ENCODE peak calls at places on chromosomes 1 and 21, in six cellular contexts. L, D, Z, G, P and H are unnamed samples.

GRCh38 chr1:18512883-18513282 is 32.2 kb downstream of the KLHDC7A start:
- DNase-seq in L (no peak), D (no peak), Z (no peak), G (no peak), P (no peak), H (no peak)

GRCh38 chr1:201766117-201766863 is 62.7 kb upstream of the IPO9 start:
- DNase-seq in L (no peak), D (peak; percentile 86), Z (no peak), G (no peak), P (no peak), H (peak; percentile 59)

GRCh38 chr1:152107984-152108898 is 7.0 kb downstream of the TCHH start:
- DNase-seq in L (peak; percentile 29), D (no peak), Z (no peak), G (no peak), P (no peak), H (no peak)

GRCh38 chr1:35406103-35406502 is 137.6 kb downstream of the ZMYM4 start:
- DNase-seq in L (no peak), D (no peak), Z (no peak), G (no peak), P (no peak), H (no peak)

GRCh38 chr1:198679535-198680173 is 40.8 kb downstream of the PTPRC start:
- DNase-seq in L (no peak), D (no peak), Z (no peak), G (peak; percentile 24), P (no peak), H (no peak)

GRCh38 chr1:76302711-76303347 is 228.3 kb downstream of the ST6GALNAC3 start:
- DNase-seq in L (no peak), D (no peak), Z (no peak), G (no peak), P (no peak), H (no peak)

GRCh38 chr1:200410566-200410878 is 686 bp upstream of the ZNF281 start:
- DNase-seq in L (no peak), D (no peak), Z (peak; percentile 30), G (no peak), P (peak; percentile 94), H (no peak)

GRCh38 chr21:24148461-24148860 is 1458.8 kb downstream of the MRPL39 start:
- DNase-seq in L (no peak), D (no peak), Z (no peak), G (no peak), P (no peak), H (no peak)

GRCh38 chr1:114756949-114757454 is 782 bp downstream of the CSDE1 start:
- DNase-seq in L (no peak), D (peak; percentile 47), Z (no peak), G (peak; percentile 4), P (no peak), H (no peak)

GRCh38 chr1:63892632-63893395 is 119.0 kb downstream of the ROR1 start:
- DNase-seq in L (peak; percentile 75), D (peak; percentile 68), Z (no peak), G (no peak), P (peak; percentile 79), H (no peak)

GRCh38 chr1:960371-961131 is at the start of gene KLHL17:
- DNase-seq in L (peak; percentile 43), D (peak; percentile 62), Z (peak; percentile 66), G (peak; percentile 75), P (peak; percentile 51), H (no peak)

GRCh38 chr1:207077470-207078377 is 10.9 kb upstream of the C4BPB start:
- DNase-seq in L (peak; percentile 9), D (peak; percentile 81), Z (peak; percentile 69), G (peak; percentile 35), P (peak; percentile 71), H (peak; percentile 36)

GRCh38 chr21:36646011-36646410 is 52.9 kb upstream of the SIM2 start:
- DNase-seq in L (no peak), D (no peak), Z (no peak), G (no peak), P (no peak), H (no peak)

GRCh38 chr1:227942716-227943261 is 4.9 kb downstream of the WNT9A start:
- DNase-seq in L (no peak), D (no peak), Z (no peak), G (no peak), P (no peak), H (no peak)

GRCh38 chr1:99279525-99279924 is 15.2 kb downstream of the PLPPR4 start:
- DNase-seq in L (no peak), D (no peak), Z (no peak), G (no peak), P (no peak), H (no peak)

GRCh38 chr1:87149166-87150065 is 179.3 kb upstream of the LMO4 start:
- DNase-seq in L (no peak), D (no peak), Z (no peak), G (no peak), P (no peak), H (no peak)

GRCh38 chr1:183180213-183180612 is 5.9 kb upstream of the LAMC2 start:
- DNase-seq in L (no peak), D (peak; percentile 70), Z (no peak), G (no peak), P (peak; percentile 79), H (no peak)

GRCh38 chr1:153478047-153478691 is 17.7 kb upstream of the S100A7 start:
- DNase-seq in L (no peak), D (no peak), Z (no peak), G (no peak), P (no peak), H (no peak)

GRCh38 chr1:17831619-17832018 is 76.5 kb downstream of the ACTL8 start:
- DNase-seq in L (no peak), D (peak; percentile 48), Z (no peak), G (no peak), P (no peak), H (peak; percentile 12)

GRCh38 chr1:47213230-47213676 is 18.8 kb downstream of the TAL1 start:
- DNase-seq in L (no peak), D (no peak), Z (no peak), G (no peak), P (no peak), H (no peak)

GRCh38 chr21:14862794-14863720 is 201.7 kb downstream of the NRIP1 start:
- DNase-seq in L (no peak), D (no peak), Z (no peak), G (no peak), P (no peak), H (no peak)

GRCh38 chr21:26845066-26845749 is at the start of gene ADAMTS1:
- DNase-seq in L (no peak), D (peak; percentile 75), Z (no peak), G (no peak), P (no peak), H (no peak)

GRCh38 chr1:109802136-109802900 is 38.6 kb upstream of the EPS8L3 start:
- DNase-seq in L (no peak), D (no peak), Z (peak; percentile 82), G (peak; percentile 31), P (no peak), H (no peak)

GRCh38 chr1:243213045-243213787 is 41.9 kb downstream of the CEP170 start:
- DNase-seq in L (no peak), D (peak; percentile 21), Z (no peak), G (no peak), P (no peak), H (no peak)

GRCh38 chr1:75723989-75724471 is 479 bp upstream of the ACADM start:
- DNase-seq in L (peak; percentile 71), D (peak; percentile 45), Z (no peak), G (peak; percentile 54), P (peak; percentile 78), H (peak; percentile 20)

GRCh38 chr1:25503551-25504426 is 39.6 kb upstream of the LDLRAP1 start:
- DNase-seq in L (peak; percentile 26), D (no peak), Z (peak; percentile 70), G (peak; percentile 54), P (no peak), H (no peak)

GRCh38 chr21:16608209-16608830 is 878.5 kb downstream of the USP25 start:
- DNase-seq in L (no peak), D (no peak), Z (no peak), G (no peak), P (no peak), H (no peak)